ENCODE peak calls at places on chromosomes 1 and 21, in ten cellular contexts. Y is ovary, O is Peyer's patch, K is uterus, N is heart left ventricle, L is transverse colon, U is breast epithelium, F is K562, Q is A549, V is prostate gland. P is an unnamed sample.

GRCh38 chr1:150302338-150302737 is 8.7 kb downstream of the MRPS21 start:
- DNase-seq in U (no peak), F (no peak), O (no peak), Q (no peak), L (no peak), Y (peak; percentile 81), V (no peak), N (no peak), K (no peak), P (no peak)

GRCh38 chr21:39000496-39000895 is 182.8 kb downstream of the PSMG1 start:
- DNase-seq in L (no peak), V (no peak), Q (no peak), Y (no peak), O (no peak), U (no peak), F (no peak), N (peak; percentile 81), K (peak; percentile 58), P (no peak)

GRCh38 chr1:91099746-91100621 is 78.1 kb upstream of the ZNF644 start:
- DNase-seq in F (no peak), N (no peak), Q (no peak), U (no peak), O (no peak), Y (no peak), K (no peak), L (no peak), V (no peak), P (no peak)

GRCh38 chr1:5394111-5394510 is 598.1 kb downstream of the NPHP4 start:
- DNase-seq in U (no peak), Y (no peak), O (no peak), F (no peak), Q (no peak), V (no peak), N (no peak), L (no peak), K (no peak), P (no peak)

GRCh38 chr1:21174638-21175323 is 1.9 kb downstream of the EIF4G3 start:
- DNase-seq in F (no peak), L (no peak), N (no peak), Y (no peak), V (no peak), Q (no peak), O (no peak), U (no peak), K (no peak), P (no peak)

GRCh38 chr1:36852586-36852985 is 181.7 kb downstream of the GRIK3 start:
- DNase-seq in V (no peak), U (no peak), L (no peak), F (no peak), Y (no peak), K (no peak), N (no peak), Q (no peak), O (no peak), P (no peak)

GRCh38 chr1:100575406-100575805 is 37.5 kb downstream of the GPR88 start:
- DNase-seq in F (no peak), N (no peak), U (no peak), V (no peak), Y (no peak), K (no peak), L (no peak), O (no peak), Q (peak; percentile 4), P (no peak)

GRCh38 chr1:176857632-176858031 is 306.9 kb downstream of the ASTN1 start:
- DNase-seq in Y (no peak), L (no peak), K (no peak), F (no peak), U (no peak), N (no peak), Q (no peak), O (no peak), V (no peak), P (no peak)

GRCh38 chr1:245172026-245172425 is 17.2 kb downstream of the KIF26B start:
- DNase-seq in F (no peak), Q (no peak), O (no peak), K (no peak), Y (no peak), N (no peak), L (no peak), U (no peak), V (no peak), P (no peak)

GRCh38 chr1:245168921-245169320 is 14.1 kb downstream of the KIF26B start:
- DNase-seq in K (no peak), Y (no peak), U (no peak), F (no peak), O (no peak), Q (no peak), V (no peak), L (no peak), N (no peak), P (no peak)

GRCh38 chr1:245166471-245166885 is 11.7 kb downstream of the KIF26B start:
- DNase-seq in O (no peak), U (no peak), V (no peak), Q (no peak), F (no peak), Y (no peak), L (no peak), K (no peak), N (no peak), P (no peak)

GRCh38 chr1:245169391-245169790 is 14.6 kb downstream of the KIF26B start:
- DNase-seq in K (no peak), Y (no peak), F (no peak), O (no peak), N (no peak), Q (no peak), U (no peak), V (no peak), L (no peak), P (no peak)

DNA sequence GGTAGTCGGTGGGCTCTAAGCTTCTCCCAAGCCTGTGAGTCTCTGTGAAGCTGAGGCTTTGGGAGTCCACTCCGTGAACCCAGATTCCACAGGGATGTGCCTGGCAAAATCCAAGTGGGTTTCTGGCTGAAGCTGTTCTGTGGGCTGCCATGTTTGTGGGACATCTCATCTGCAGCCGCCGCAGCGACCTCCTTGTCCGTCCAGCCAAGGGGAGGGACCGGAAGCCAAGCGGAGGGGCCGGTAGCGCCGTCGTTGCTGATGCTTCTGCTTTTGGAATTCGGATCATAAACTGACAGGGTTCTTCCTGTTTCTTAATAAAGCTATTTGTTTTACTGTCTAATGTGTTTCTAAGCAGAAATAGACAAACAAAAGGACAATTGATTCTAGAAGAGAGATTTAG is 13.3 kb downstream of the KIF26B start:
- DNase-seq in K (no peak), N (peak; percentile 45), Q (no peak), V (no peak), F (no peak), U (no peak), Y (no peak), L (peak; percentile 29), O (peak; percentile 52), P (no peak)
- H3K4me1 ChIP-seq in K (no peaks in the 10 kb centered on the region), N (peaks cover 3% of the 10 kb centered on the region), Q (no peaks in the 10 kb centered on the region), V (no peaks in the 10 kb centered on the region), F (no peaks in the 10 kb centered on the region), U (no peaks in the 10 kb centered on the region), Y (no peaks in the 10 kb centered on the region), L (no peaks in the 10 kb centered on the region), O (no peaks in the 10 kb centered on the region), P (no peaks in the 10 kb centered on the region)

DNA sequence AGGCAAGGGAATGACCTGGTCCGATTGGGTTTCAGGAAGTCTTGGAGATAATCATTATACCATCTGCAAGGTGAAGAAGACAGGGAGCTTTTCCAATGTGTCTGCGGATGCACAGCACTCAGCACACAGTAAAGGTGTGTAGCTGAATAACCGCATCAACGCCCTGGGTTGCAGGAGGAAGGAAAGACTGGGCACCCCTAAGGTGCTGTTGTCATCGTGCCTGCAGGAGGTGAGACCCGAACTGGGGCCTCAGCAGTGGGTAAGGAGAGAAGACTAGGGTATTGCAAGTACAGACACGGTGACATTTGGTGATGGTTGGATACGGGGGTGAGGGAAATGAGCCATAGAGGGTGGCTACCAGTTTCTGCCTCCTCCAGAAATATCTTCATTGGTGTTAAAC is 1.1 kb upstream of the TRIM62 start:
- DNase-seq in Y (no peak), N (no peak), F (no peak), O (no peak), U (peak; percentile 11), L (no peak), Q (no peak), V (no peak), K (no peak), P (no peak)
- H3K4me3 ChIP-seq in Y (no peak overlapping the region), N (no peak overlapping the region), F (no peak overlapping the region), O (no peak overlapping the region), U (no peak overlapping the region), L (no peak overlapping the region), Q (no peak overlapping the region), V (no peak overlapping the region), K (no peak overlapping the region), P (no peak overlapping the region)

GRCh38 chr1:40622936-40623629 is 42.4 kb downstream of the RIMS3 start:
- DNase-seq in L (no peak), K (no peak), U (no peak), N (no peak), Q (no peak), Y (no peak), V (no peak), F (no peak), O (peak; percentile 23), P (no peak)

GRCh38 chr1:40620150-40620549 is 45.3 kb downstream of the RIMS3 start:
- DNase-seq in Y (no peak), Q (no peak), F (no peak), O (no peak), N (no peak), U (no peak), K (no peak), V (no peak), L (no peak), P (no peak)

GRCh38 chr1:40622051-40622450 is 43.4 kb downstream of the RIMS3 start:
- DNase-seq in Y (no peak), L (no peak), K (no peak), N (no peak), U (no peak), Q (no peak), V (no peak), O (no peak), F (no peak), P (no peak)

GRCh38 chr1:40618108-40618507 is 47.4 kb downstream of the RIMS3 start:
- DNase-seq in L (no peak), F (no peak), Q (no peak), V (no peak), O (no peak), Y (no peak), N (no peak), K (no peak), U (no peak), P (no peak)

GRCh38 chr1:40620586-40620985 is 44.9 kb downstream of the RIMS3 start:
- DNase-seq in K (no peak), L (no peak), Y (no peak), F (no peak), O (no peak), U (no peak), N (no peak), Q (no peak), V (no peak), P (no peak)
- TF ChIP-seq POLR2A in K (no peak), L (no peak), Y (no peak), F (no peak), O (no peak), U (no peak), N (no peak), Q (no peak), V (no peak), P (no peak)

DNA sequence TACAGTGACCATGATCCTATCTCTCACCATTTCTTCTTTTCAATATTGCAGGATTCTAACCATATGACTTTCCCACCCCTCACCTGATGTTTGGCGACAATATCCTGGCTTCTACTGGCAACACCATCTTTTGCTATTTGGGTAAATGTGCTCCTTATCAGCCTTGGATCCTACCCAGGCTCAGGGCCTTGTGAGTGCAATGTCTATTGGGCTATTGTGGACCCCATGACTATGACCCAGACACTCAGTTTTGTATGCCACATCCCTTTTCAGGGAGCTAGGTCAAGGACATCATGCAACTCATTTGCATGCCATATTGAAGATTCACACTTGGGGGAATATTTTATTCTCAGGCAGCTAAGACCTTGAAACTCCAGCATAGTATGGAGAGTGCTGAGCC is 67.9 kb downstream of the DDR2 start:
- DNase-seq in N (no peak), Y (no peak), U (no peak), V (no peak), F (no peak), O (no peak), Q (no peak), L (no peak), K (no peak), P (no peak)
- H3K4me1 ChIP-seq in N (peaks cover 16% of the 10 kb centered on the region), Y (peaks cover 36% of the 10 kb centered on the region), U (peaks cover 11% of the 10 kb centered on the region), V (peaks cover 4% of the 10 kb centered on the region), F (no peaks in the 10 kb centered on the region), O (no peaks in the 10 kb centered on the region), Q (peaks cover 18% of the 10 kb centered on the region), L (peaks cover 16% of the 10 kb centered on the region), K (peaks cover 21% of the 10 kb centered on the region), P (no peaks in the 10 kb centered on the region)

P was measured in tibial nerve.